ENCODE peak calls at places on chromosomes 5 and 9, in four cellular contexts. H is K562, F is HepG2, U is GM12878. Y is an unnamed sample.

GRCh38 chr5:2889946-2890475 is 138.5 kb upstream of the IRX2 start:
- DNase-seq in H (no peak), F (no peak), U (no peak), Y (no peak)

GRCh38 chr5:103166704-103167103 is 46.6 kb downstream of the PPIP5K2 start:
- DNase-seq in H (no peak), F (no peak), U (no peak), Y (no peak)

GRCh38 chr5:33261305-33261704 is 179.5 kb upstream of the TARS1 start:
- DNase-seq in H (no peak), F (no peak), U (no peak), Y (no peak)

GRCh38 chr5:56552612-56553268 is 262.6 kb upstream of the MAP3K1 start:
- DNase-seq in H (no peak), F (no peak), U (no peak), Y (no peak)

GRCh38 chr5:40755407-40756365 is at the start of gene TTC33:
- DNase-seq in H (peak; percentile 92), F (peak; percentile 91), U (peak; percentile 61), Y (peak; percentile 96)

GRCh38 chr5:89437450-89438435 is 554.8 kb upstream of the MEF2C start:
- DNase-seq in H (no peak), F (no peak), U (no peak), Y (no peak)

GRCh38 chr5:54651482-54652076 is 134.0 kb downstream of the SNX18 start:
- DNase-seq in H (no peak), F (no peak), U (no peak), Y (no peak)

GRCh38 chr5:10366310-10367297 is 13.1 kb downstream of the MARCHF6 start:
- DNase-seq in H (no peak), F (no peak), U (no peak), Y (no peak)

GRCh38 chr5:135600971-135601381 is 22.2 kb upstream of the CXCL14 start:
- DNase-seq in H (no peak), F (no peak), U (no peak), Y (no peak)

GRCh38 chr9:95516736-95517558 is at the start of gene PTCH1:
- DNase-seq in H (peak; percentile 85), F (no peak), U (no peak), Y (peak; percentile 65)

GRCh38 chr9:86128235-86128822 is 29.0 kb upstream of the GOLM1 start:
- DNase-seq in H (no peak), F (no peak), U (no peak), Y (no peak)

GRCh38 chr5:10958728-10959127 is 197.7 kb upstream of the DAP start:
- DNase-seq in H (no peak), F (no peak), U (no peak), Y (no peak)

GRCh38 chr5:79771387-79771786 is 81.8 kb downstream of the CMYA5 start:
- DNase-seq in H (no peak), F (no peak), U (no peak), Y (no peak)

GRCh38 chr5:1537166-1538154 is 13.7 kb upstream of the LPCAT1 start:
- DNase-seq in H (no peak), F (no peak), U (no peak), Y (no peak)

GRCh38 chr5:14726066-14726838 is 61.7 kb downstream of the OTULIN start:
- DNase-seq in H (no peak), F (no peak), U (no peak), Y (no peak)

GRCh38 chr9:79700607-79701330 is 129.0 kb downstream of the TLE4 start:
- DNase-seq in H (no peak), F (no peak), U (no peak), Y (no peak)

GRCh38 chr9:74960548-74960947 is 7.8 kb upstream of the C9orf40 start:
- DNase-seq in H (no peak), F (peak; percentile 6), U (no peak), Y (no peak)

GRCh38 chr5:178564386-178564785 is 25.8 kb downstream of the COL23A1 start:
- DNase-seq in H (no peak), F (no peak), U (no peak), Y (no peak)

GRCh38 chr9:93304574-93305496 is 120.9 kb downstream of the WNK2 start:
- DNase-seq in H (peak; percentile 43), F (peak; percentile 72), U (no peak), Y (peak; percentile 78)

GRCh38 chr5:112968411-112969106 is 8.0 kb upstream of the DCP2 start:
- DNase-seq in H (no peak), F (peak; percentile 93), U (no peak), Y (no peak)

GRCh38 chr5:148909001-148909400 is 82.6 kb downstream of the ADRB2 start:
- DNase-seq in H (no peak), F (no peak), U (no peak), Y (no peak)

GRCh38 chr5:120599576-120599975 is 135.5 kb downstream of the PRR16 start:
- DNase-seq in H (no peak), F (no peak), U (no peak), Y (no peak)

GRCh38 chr5:132103969-132104391 is 30.4 kb downstream of the CSF2 start:
- DNase-seq in H (no peak), F (no peak), U (peak; percentile 37), Y (no peak)

GRCh38 chr9:125743687-125744428 is 3.3 kb upstream of the PBX3 start:
- DNase-seq in H (no peak), F (no peak), U (no peak), Y (no peak)

GRCh38 chr9:133487331-133487725 is 8.4 kb upstream of the SLC2A6 start:
- DNase-seq in H (no peak), F (no peak), U (no peak), Y (no peak)

GRCh38 chr9:69895185-69895584 is 74.6 kb downstream of the CFAP95 start:
- DNase-seq in H (no peak), F (no peak), U (no peak), Y (no peak)
- TF ChIP-seq ETV6 in H (no peak), F (no peak), U (no peak), Y (no peak)

GRCh38 chr9:37369671-37370070 is 52.8 kb upstream of the GRHPR start:
- DNase-seq in H (no peak), F (no peak), U (peak; percentile 84), Y (no peak)

GRCh38 chr9:37364136-37364535 is 58.4 kb upstream of the GRHPR start:
- DNase-seq in H (no peak), F (no peak), U (no peak), Y (no peak)

GRCh38 chr9:37363124-37363523 is 59.4 kb upstream of the GRHPR start:
- DNase-seq in H (no peak), F (no peak), U (no peak), Y (no peak)

GRCh38 chr9:37362430-37362829 is 60.1 kb upstream of the GRHPR start:
- DNase-seq in H (peak; percentile 43), F (no peak), U (no peak), Y (no peak)

GRCh38 chr9:37364751-37365360 is 57.6 kb upstream of the GRHPR start:
- DNase-seq in H (no peak), F (no peak), U (no peak), Y (peak; percentile 49)
- TF ChIP-seq ATF2 in H (no peak), F (no peak), U (no peak), Y (no peak)

GRCh38 chr9:20558609-20559016 is 63.7 kb downstream of the MLLT3 start:
- DNase-seq in H (no peak), F (no peak), U (no peak), Y (no peak)
- TF ChIP-seq ETV6 in H (no peak), F (no peak), U (no peak), Y (no peak)

DNA sequence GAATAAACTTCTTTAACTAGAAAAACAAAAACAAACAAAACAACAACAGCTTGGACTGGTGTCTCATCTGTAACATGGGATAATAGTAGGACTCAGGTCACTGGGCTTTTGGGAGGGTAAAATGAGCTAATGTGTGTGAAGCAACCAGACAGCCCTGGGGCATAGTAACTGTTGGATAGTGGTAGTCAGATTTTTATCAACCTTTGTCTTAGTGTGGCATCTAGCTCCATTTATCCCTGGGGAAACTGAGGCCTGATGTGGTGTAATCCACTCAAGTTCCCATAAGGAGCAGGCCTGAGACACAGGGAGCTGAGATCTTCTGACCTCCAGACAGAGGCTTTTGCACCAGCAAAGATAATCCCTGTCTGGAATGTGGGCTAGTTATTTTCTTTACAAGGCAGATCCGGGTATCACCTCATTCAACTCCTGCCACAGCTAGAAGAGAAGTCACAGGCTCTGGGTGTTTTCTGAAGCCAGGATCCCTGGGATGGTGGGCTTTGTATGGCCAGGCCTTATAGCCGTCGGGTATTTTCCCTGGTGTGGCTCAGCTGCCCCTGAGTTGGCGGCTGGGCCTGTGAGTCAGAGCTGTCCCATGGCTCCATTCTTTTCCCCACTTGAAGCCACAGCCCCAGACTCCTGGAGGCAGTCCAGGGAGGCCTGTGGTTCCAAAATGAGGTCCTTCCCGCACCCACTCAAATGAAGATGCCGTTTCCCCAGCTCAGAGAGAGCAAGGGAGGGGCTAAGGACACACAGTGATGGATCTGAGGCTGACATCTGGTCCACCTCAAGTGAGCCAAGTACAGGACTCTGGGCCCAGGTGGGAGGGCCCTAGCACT is 26.1 kb upstream of the CSF1R start:
- DNase-seq in H (no peak), F (no peak), U (no peak), Y (no peak)
- TF ChIP-seq ATF2 in H (no peak), F (no peak), U (no peak), Y (no peak)

GRCh38 chr5:72280655-72281069 is 39.4 kb downstream of the MRPS27 start:
- DNase-seq in H (peak; percentile 38), F (no peak), U (no peak), Y (no peak)
- TF ChIP-seq ETV6 in H (no peak), F (no peak), U (no peak), Y (no peak)

GRCh38 chr9:120117081-120117480 is 462.9 kb downstream of the CDK5RAP2 start:
- DNase-seq in H (no peak), F (no peak), U (no peak), Y (peak; percentile 26)
- TF ChIP-seq ATF2 in H (no peak), F (no peak), U (no peak), Y (no peak)

Y was measured in WTC11.